ENCODE peak calls at places on chromosomes 12 and 14, in five cellular contexts. T, V, P, W and Q are unnamed samples. For H3K36me3, the result is how much of the 10 kb centered on the place peaks cover.

GRCh38 chr14:54599932-54600331 is 33.0 kb downstream of the SAMD4A start:
- DNase-seq in T (peak), V (no peak), P (peak), W (no peak), Q (no peak)

GRCh38 chr14:76152333-76152681 is 585 bp downstream of the GPATCH2L start:
- DNase-seq in T (peak), V (peak), P (peak), W (peak), Q (peak)

GRCh38 chr14:68749487-68750475 is 43.1 kb downstream of the ZFP36L1 start:
- DNase-seq in T (peak), V (no peak), P (peak), W (no peak), Q (peak)

GRCh38 chr14:68574906-68575305 is 218.0 kb downstream of the ZFP36L1 start:
- DNase-seq in T (peak), V (no peak), P (no peak), W (no peak), Q (no peak)

GRCh38 chr12:59321278-59321677 is 274.6 kb upstream of the SLC16A7 start:
- DNase-seq in T (no peak), V (no peak), P (no peak), W (no peak), Q (no peak)

GRCh38 chr14:94863366-94863765 is 93.5 kb upstream of the GSC start:
- DNase-seq in T (no peak), V (no peak), P (no peak), W (no peak), Q (no peak)

GRCh38 chr12:52027085-52027843 is 20.5 kb downstream of the TAMALIN start:
- DNase-seq in T (no peak), V (no peak), P (no peak), W (peak), Q (no peak)

GRCh38 chr14:33908540-33909223 is 42.2 kb downstream of the EGLN3 start:
- DNase-seq in T (no peak), V (no peak), P (no peak), W (no peak), Q (no peak)

GRCh38 chr12:66132408-66132807 is 1.9 kb upstream of the LLPH start:
- DNase-seq in T (peak), V (no peak), P (peak), W (no peak), Q (no peak)

GRCh38 chr12:120726961-120727360 is 1.3 kb downstream of the ACADS start:
- DNase-seq in T (no peak), V (no peak), P (no peak), W (no peak), Q (no peak)

GRCh38 chr14:92534863-92535654 is 21.5 kb downstream of the RIN3 start:
- DNase-seq in T (no peak), V (no peak), P (no peak), W (no peak), Q (no peak)

GRCh38 chr14:66508846-66509621 is 1.1 kb downstream of the GPHN start:
- DNase-seq in T (peak), V (peak), P (no peak), W (no peak), Q (peak)

GRCh38 chr12:94174576-94174975 is 26.2 kb downstream of the PLXNC1 start:
- DNase-seq in T (no peak), V (peak), P (no peak), W (peak), Q (no peak)

GRCh38 chr12:53743277-53744129 is 8.3 kb downstream of the CISTR start:
- DNase-seq in T (peak), V (no peak), P (peak), W (peak), Q (peak)

GRCh38 chr12:26723379-26724308 is 109.3 kb downstream of the ITPR2 start:
- DNase-seq in T (peak), V (peak), P (peak), W (no peak), Q (no peak)

GRCh38 chr12:3455312-3455711 is 35.7 kb upstream of the PRMT8 start:
- DNase-seq in T (no peak), V (no peak), P (peak), W (no peak), Q (no peak)

GRCh38 chr12:57128519-57129247 is 400 bp downstream of the LRP1 start:
- DNase-seq in T (no peak), V (no peak), P (no peak), W (no peak), Q (peak)

GRCh38 chr14:44866322-44866721 is 95.4 kb downstream of the KLHL28 start:
- DNase-seq in T (no peak), V (no peak), P (no peak), W (no peak), Q (no peak)

GRCh38 chr12:77249892-77250291 is 184.5 kb upstream of the E2F7 start:
- DNase-seq in T (no peak), V (no peak), P (no peak), W (no peak), Q (no peak)

GRCh38 chr12:125114365-125115141 is 49.3 kb downstream of the AACS start:
- DNase-seq in T (no peak), V (no peak), P (no peak), W (no peak), Q (no peak)

GRCh38 chr12:132399092-132400010 is 70.0 kb upstream of the GALNT9 start:
- DNase-seq in T (no peak), V (peak), P (no peak), W (no peak), Q (no peak)

GRCh38 chr14:46300765-46301164 is 350.8 kb downstream of the RPL10L start:
- DNase-seq in T (no peak), V (no peak), P (no peak), W (no peak), Q (no peak)

GRCh38 chr14:25108959-25109358 is 59.0 kb upstream of the STXBP6 start:
- DNase-seq in T (no peak), V (no peak), P (no peak), W (no peak), Q (no peak)

GRCh38 chr14:23123419-23123818 is 4.4 kb upstream of the CEBPE start:
- DNase-seq in T (no peak), V (peak), P (peak), W (no peak), Q (peak)

GRCh38 chr14:61477845-61478438 is 156.6 kb downstream of the PRKCH start:
- DNase-seq in T (peak), V (peak), P (no peak), W (peak), Q (no peak)

GRCh38 chr12:92899388-92900001 is 29.6 kb downstream of the EEA1 start:
- DNase-seq in T (peak), V (peak), P (peak), W (no peak), Q (peak)

GRCh38 chr12:1429980-1430379 is 164.4 kb downstream of the FBXL14 start:
- DNase-seq in T (peak), V (no peak), P (no peak), W (no peak), Q (no peak)

GRCh38 chr14:102088012-102088792 is 1.4 kb upstream of the HSP90AA1 start:
- DNase-seq in T (no peak), V (peak), P (peak), W (peak), Q (peak)

GRCh38 chr12:101231626-101232025 is 21.6 kb upstream of the SLC5A8 start:
- DNase-seq in T (no peak), V (no peak), P (no peak), W (no peak), Q (no peak)

GRCh38 chr14:77616454-77617229 is at the start of gene SPTLC2:
- DNase-seq in T (peak), V (peak), P (peak), W (peak), Q (peak)

GRCh38 chr14:72975776-72976175 is 49.5 kb downstream of the DCAF4 start:
- DNase-seq in T (no peak), V (no peak), P (no peak), W (peak), Q (no peak)

GRCh38 chr12:59079029-59079428 is 158.7 kb upstream of the LRIG3 start:
- DNase-seq in T (no peak), V (no peak), P (peak), W (no peak), Q (no peak)

GRCh38 chr14:54356172-54356571 is 40.6 kb upstream of the CDKN3 start:
- DNase-seq in T (peak), V (no peak), P (no peak), W (no peak), Q (no peak)

GRCh38 chr12:102034346-102034745 is 27.4 kb downstream of the WASHC3 start:
- DNase-seq in T (peak), V (no peak), P (peak), W (no peak), Q (no peak)

GRCh38 chr12:90449611-90450010 is 505.4 kb downstream of the CCER1 start:
- DNase-seq in T (no peak), V (no peak), P (no peak), W (no peak), Q (no peak)

GRCh38 chr12:131141483-131141882 is 187.8 kb downstream of the ADGRD1 start:
- DNase-seq in T (no peak), V (no peak), P (no peak), W (no peak), Q (no peak)

GRCh38 chr14:85241022-85241880 is 288.7 kb upstream of the FLRT2 start:
- DNase-seq in T (no peak), V (no peak), P (no peak), W (no peak), Q (no peak)

GRCh38 chr14:100106260-100106659 is 41.0 kb downstream of the EVL start:
- DNase-seq in T (no peak), V (no peak), P (no peak), W (no peak), Q (no peak)

GRCh38 chr14:100104006-100104352 is 38.8 kb downstream of the EVL start:
- DNase-seq in T (no peak), V (no peak), P (no peak), W (no peak), Q (no peak)

GRCh38 chr14:100103261-100104005 is 38.2 kb downstream of the EVL start:
- DNase-seq in T (peak), V (no peak), P (no peak), W (no peak), Q (no peak)

GRCh38 chr14:100105357-100106169 is 40.3 kb downstream of the EVL start:
- DNase-seq in T (no peak), V (peak), P (no peak), W (no peak), Q (no peak)

DNA sequence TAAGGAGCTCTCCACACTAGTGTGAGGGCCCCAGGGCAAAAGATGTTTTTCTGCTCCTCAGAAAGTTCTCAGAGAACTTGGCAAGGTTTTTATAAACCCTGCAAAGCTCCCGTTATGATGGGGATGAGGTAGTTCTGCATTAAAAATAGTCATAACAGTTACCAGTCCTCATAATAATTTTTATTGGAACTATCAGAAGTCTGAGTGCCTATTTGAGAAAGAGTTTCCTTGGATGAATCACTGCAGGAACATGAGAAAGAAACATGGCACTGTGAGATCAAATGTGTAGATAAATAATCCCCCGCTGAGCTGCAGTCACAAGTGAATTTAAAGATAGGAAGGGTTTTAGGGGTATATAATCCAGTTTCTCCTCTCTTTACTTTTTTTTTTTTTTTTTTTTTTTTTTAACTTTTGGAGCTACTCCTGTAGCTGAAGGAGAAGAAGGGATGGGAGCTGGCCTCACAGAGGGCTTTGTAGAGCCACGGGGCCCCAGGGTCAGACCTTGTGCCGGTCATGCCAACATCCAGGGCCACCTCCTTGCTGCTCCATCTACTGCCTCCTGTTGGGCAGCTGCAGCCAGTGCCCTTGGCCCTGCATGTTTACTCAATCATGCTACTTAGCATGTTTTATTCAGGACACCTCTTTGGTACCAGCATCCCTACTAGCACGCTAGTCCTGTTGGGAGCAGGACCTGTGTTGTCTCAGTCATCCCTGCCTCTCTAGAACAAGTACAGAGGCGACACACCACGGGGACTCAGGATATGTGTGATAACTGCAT is 39.5 kb downstream of the EVL start:
- DNase-seq in T (peak), V (no peak), P (peak), W (no peak), Q (no peak)
- H3K36me3 ChIP-seq in T (under half), V (under half), P (under half), W (half or more), Q (under half)

GRCh38 chr12:118288174-118288573 is 84.5 kb downstream of the TAOK3 start:
- DNase-seq in T (no peak), V (no peak), P (no peak), W (no peak), Q (no peak)
- H3K36me3 ChIP-seq in T (under half), V (under half), P (under half), W (under half), Q (under half)

GRCh38 chr12:123344086-123344485 is 20.6 kb downstream of the SBNO1 start:
- DNase-seq in T (no peak), V (no peak), P (no peak), W (no peak), Q (no peak)
- H3K36me3 ChIP-seq in T (under half), V (under half), P (under half), W (half or more), Q (under half)

DNA sequence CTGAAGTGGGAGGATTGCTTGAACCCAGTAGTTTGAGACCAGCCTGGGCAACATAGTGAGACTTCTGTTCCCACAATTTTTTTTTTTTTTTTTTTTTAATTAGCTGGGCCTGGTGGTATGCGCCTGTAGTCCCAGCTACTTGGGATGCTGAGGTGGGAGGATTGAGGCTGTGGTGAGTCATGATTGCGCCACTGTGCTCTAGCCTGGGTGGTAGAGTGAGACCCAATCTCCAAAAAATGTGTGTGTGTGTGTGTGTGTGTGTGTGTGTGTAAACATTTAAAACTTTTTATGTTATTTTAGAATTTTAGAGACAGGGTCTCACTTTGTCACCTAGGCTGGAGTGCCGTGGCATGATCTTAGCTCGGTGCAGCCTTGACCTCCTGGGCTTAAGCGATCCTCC is 6.8 kb downstream of the PPP1R36 start:
- DNase-seq in T (peak), V (no peak), P (peak), W (no peak), Q (peak)
- H3K36me3 ChIP-seq in T (under half), V (under half), P (under half), W (under half), Q (under half)